ENCODE peak calls at places on chromosomes 12 and 14, in eight cellular contexts. V is fibroblast of lung, J is body of pancreas, S is esophagus squamous epithelium, W is stomach, D is left ventricle myocardium inferior, Z is tibial artery, C is adrenal gland. Q is an unnamed sample. For H3K4me1, the result is how much of the 10 kb centered on the place peaks cover.

GRCh38 chr14:95515523-95516517 is 630 bp downstream of the SYNE3 start:
- DNase-seq in D (peak), V (peak), W (peak), Z (peak), S (no peak), J (peak), C (peak), Q (peak)

GRCh38 chr12:26648584-26648983 is 184.4 kb downstream of the ITPR2 start:
- DNase-seq in W (no peak), D (no peak), J (no peak), C (no peak), V (peak), S (no peak), Z (no peak), Q (no peak)

GRCh38 chr14:38309522-38310262 is 53.8 kb upstream of the CLEC14A start:
- DNase-seq in D (no peak), J (no peak), S (no peak), C (no peak), W (no peak), V (peak), Z (no peak), Q (no peak)

GRCh38 chr14:91303091-91303923 is 58.8 kb upstream of the GPR68 start:
- DNase-seq in J (peak), D (peak), Z (no peak), V (no peak), W (no peak), C (peak), S (no peak), Q (no peak)

GRCh38 chr12:120490284-120490683 is 5.6 kb upstream of the DYNLL1 start:
- DNase-seq in C (no peak), D (no peak), J (no peak), S (no peak), Z (no peak), W (no peak), V (no peak), Q (no peak)

GRCh38 chr14:90720832-90721231 is 95.4 kb downstream of the TTC7B start:
- DNase-seq in V (no peak), S (no peak), C (no peak), J (no peak), Z (no peak), W (no peak), D (no peak), Q (no peak)

GRCh38 chr12:101824831-101825230 is 5.9 kb downstream of the GNPTAB start:
- DNase-seq in D (no peak), W (no peak), Z (no peak), C (no peak), S (no peak), J (no peak), V (no peak), Q (no peak)

GRCh38 chr12:92602930-92603623 is 99.7 kb upstream of the PLEKHG7 start:
- DNase-seq in Z (no peak), S (no peak), V (peak), J (no peak), D (no peak), C (no peak), W (no peak), Q (no peak)

GRCh38 chr14:74571901-74572828 is 39.9 kb downstream of the LTBP2 start:
- DNase-seq in D (no peak), V (peak), W (no peak), C (peak), J (no peak), Z (no peak), S (no peak), Q (no peak)

GRCh38 chr12:96371787-96372699 is 28.2 kb downstream of the CDK17 start:
- DNase-seq in W (no peak), Z (no peak), C (no peak), D (no peak), J (no peak), V (peak), S (no peak), Q (no peak)

GRCh38 chr12:58321414-58321813 is 380.0 kb downstream of the ATP23 start:
- DNase-seq in W (no peak), C (no peak), D (no peak), J (no peak), V (no peak), S (no peak), Z (no peak), Q (no peak)

GRCh38 chr14:99772371-99773283 is 20.6 kb upstream of the EML1 start:
- DNase-seq in D (no peak), Z (peak), V (peak), J (no peak), C (no peak), S (no peak), W (no peak), Q (no peak)

GRCh38 chr14:96626916-96627315 is 124.7 kb downstream of the PAPOLA start:
- DNase-seq in Z (peak), J (no peak), W (no peak), D (no peak), V (no peak), C (no peak), S (no peak), Q (peak)

GRCh38 chr14:31484754-31485153 is 3.1 kb downstream of the GPR33 start:
- DNase-seq in S (no peak), D (no peak), V (no peak), C (no peak), Z (no peak), J (no peak), W (no peak), Q (no peak)

GRCh38 chr12:91781114-91781513 is 364.5 kb downstream of the BTG1 start:
- DNase-seq in J (no peak), D (no peak), Z (no peak), C (no peak), S (no peak), W (no peak), V (peak), Q (no peak)

GRCh38 chr14:29278301-29278700 is 511.7 kb downstream of the FOXG1 start:
- DNase-seq in Z (no peak), C (no peak), V (peak), W (no peak), D (no peak), S (no peak), J (no peak), Q (no peak)

GRCh38 chr14:23694085-23694975 is 58.2 kb downstream of the DHRS2 start:
- DNase-seq in D (no peak), V (no peak), S (no peak), J (peak), C (peak), W (no peak), Z (no peak), Q (no peak)

GRCh38 chr12:109963743-109964429 is 32.3 kb downstream of the GIT2 start:
- DNase-seq in S (no peak), D (no peak), W (no peak), C (peak), J (peak), V (peak), Z (no peak), Q (peak)

GRCh38 chr12:114918535-114919233 is 234.7 kb upstream of the TBX3 start:
- DNase-seq in Z (no peak), S (no peak), D (no peak), J (no peak), W (no peak), V (peak), C (no peak), Q (no peak)

GRCh38 chr12:69985656-69986055 is 160.6 kb downstream of the MYRFL start:
- DNase-seq in V (no peak), Z (no peak), J (no peak), C (no peak), W (no peak), S (no peak), D (no peak), Q (peak)

DNA sequence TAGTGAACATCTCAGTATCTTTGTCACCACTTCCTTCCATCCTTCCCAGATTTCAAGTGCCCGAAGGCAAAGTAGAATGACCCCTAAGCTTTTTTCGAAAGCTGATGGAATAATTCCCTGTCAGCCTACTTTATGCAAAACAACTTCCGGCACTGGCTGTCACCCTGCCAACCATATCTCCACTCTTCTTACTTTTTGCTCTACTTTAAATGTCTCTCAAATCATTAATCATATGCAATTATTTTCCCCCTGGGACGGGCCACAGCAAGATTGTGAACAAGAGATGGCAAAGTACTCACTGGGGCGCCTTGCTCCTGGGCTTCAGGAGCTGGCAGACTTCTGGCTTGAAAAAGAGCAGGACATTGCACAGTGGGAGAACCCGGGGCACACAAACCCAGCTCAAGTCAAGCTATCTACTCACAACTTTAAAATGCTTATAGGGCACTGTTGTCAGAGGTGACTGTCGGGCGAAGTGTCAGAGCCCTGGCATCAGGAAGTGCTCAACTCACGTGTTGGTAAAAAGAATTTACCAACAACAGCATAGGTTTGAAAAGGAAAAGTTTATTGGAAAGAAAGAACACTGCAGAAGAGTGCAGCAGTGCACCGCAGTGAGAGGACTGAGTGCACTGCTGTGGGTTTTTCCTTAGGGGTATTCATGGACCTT is 373.4 kb downstream of the PAWR start:
- DNase-seq in Z (no peak), V (no peak), J (no peak), W (no peak), C (peak), S (no peak), D (no peak), Q (no peak)
- H3K4me3 ChIP-seq in Z (no peak), V (no peak), J (no peak), W (no peak), C (no peak), S (no peak), D (no peak), Q (no peak)

GRCh38 chr14:104650981-104651875 is 38.2 kb upstream of the INF2 start:
- DNase-seq in D (no peak), S (no peak), V (no peak), J (no peak), C (no peak), W (no peak), Z (peak), Q (no peak)
- H3K4me1 ChIP-seq in D (under half), S (under half), V (under half), J (under half), C (under half), W (under half), Z (under half), Q (under half)

GRCh38 chr14:101914083-101914482 is 50.3 kb upstream of the DYNC1H1 start:
- DNase-seq in D (no peak), C (no peak), V (no peak), J (no peak), Z (no peak), S (no peak), W (no peak), Q (no peak)

GRCh38 chr14:101918125-101918989 is 46.0 kb upstream of the DYNC1H1 start:
- DNase-seq in S (no peak), W (no peak), Z (no peak), D (no peak), C (no peak), V (no peak), J (no peak), Q (no peak)

GRCh38 chr14:101916816-101917412 is 47.5 kb upstream of the DYNC1H1 start:
- DNase-seq in V (no peak), C (no peak), D (no peak), J (no peak), S (no peak), Z (no peak), W (no peak), Q (no peak)

GRCh38 chr14:101915871-101916815 is 48.2 kb upstream of the DYNC1H1 start:
- DNase-seq in S (no peak), V (no peak), J (no peak), C (no peak), D (no peak), Z (no peak), W (no peak), Q (no peak)

GRCh38 chr14:101917413-101918124 is 46.8 kb upstream of the DYNC1H1 start:
- DNase-seq in S (no peak), Z (no peak), C (no peak), V (no peak), W (no peak), D (no peak), J (no peak), Q (no peak)
- H3K4me3 ChIP-seq in S (no peak), Z (no peak), C (no peak), V (no peak), W (no peak), D (no peak), J (no peak), Q (no peak)

GRCh38 chr12:53599579-53599978 is 26.6 kb downstream of the ATF7 start:
- DNase-seq in W (no peak), D (no peak), S (no peak), Z (no peak), C (no peak), V (no peak), J (no peak), Q (no peak)

GRCh38 chr12:53593031-53593430 is 33.2 kb downstream of the ATF7 start:
- DNase-seq in V (no peak), W (no peak), J (no peak), C (no peak), D (no peak), Z (no peak), S (no peak), Q (no peak)

GRCh38 chr12:53591301-53592206 is 34.6 kb downstream of the ATF7 start:
- DNase-seq in Z (no peak), S (no peak), J (peak), W (no peak), D (no peak), V (no peak), C (peak), Q (no peak)

GRCh38 chr12:53596920-53597363 is 29.2 kb downstream of the ATF7 start:
- DNase-seq in W (no peak), Z (no peak), S (no peak), V (peak), C (no peak), J (no peak), D (no peak), Q (no peak)

GRCh38 chr12:53595212-53595611 is 31.0 kb downstream of the ATF7 start:
- DNase-seq in Z (no peak), J (no peak), C (no peak), D (no peak), V (no peak), W (no peak), S (no peak), Q (no peak)
- H3K4me1 ChIP-seq in Z (half or more), J (under half), C (half or more), D (half or more), V (under half), W (half or more), S (half or more), Q (under half)

GRCh38 chr12:12010277-12011031 is 60.3 kb upstream of the BCL2L14 start:
- DNase-seq in D (peak), S (peak), V (peak), Z (peak), J (peak), W (no peak), C (peak), Q (peak)
- H3K4me3 ChIP-seq in D (peak), S (no peak), V (no peak), Z (no peak), J (no peak), W (peak), C (no peak), Q (peak)

GRCh38 chr12:10717410-10717809 is 5.7 kb downstream of the YBX3 start:
- DNase-seq in W (no peak), J (no peak), S (no peak), Z (no peak), C (no peak), V (peak), D (no peak), Q (no peak)

GRCh38 chr12:10721654-10722501 is 1.2 kb downstream of the YBX3 start:
- DNase-seq in V (peak), Z (peak), W (peak), S (peak), C (peak), D (peak), J (peak), Q (peak)

GRCh38 chr12:10718279-10718821 is 4.8 kb downstream of the YBX3 start:
- DNase-seq in C (no peak), Z (no peak), D (no peak), W (no peak), V (peak), S (no peak), J (no peak), Q (no peak)

GRCh38 chr12:10720974-10721565 is 2.1 kb downstream of the YBX3 start:
- DNase-seq in Z (no peak), S (no peak), W (no peak), J (no peak), C (peak), D (no peak), V (no peak), Q (no peak)

GRCh38 chr12:10719482-10719881 is 3.6 kb downstream of the YBX3 start:
- DNase-seq in C (no peak), V (peak), S (no peak), Z (no peak), J (no peak), W (no peak), D (peak), Q (no peak)
- H3K4me1 ChIP-seq in C (half or more), V (under half), S (half or more), Z (under half), J (half or more), W (half or more), D (half or more), Q (under half)

DNA sequence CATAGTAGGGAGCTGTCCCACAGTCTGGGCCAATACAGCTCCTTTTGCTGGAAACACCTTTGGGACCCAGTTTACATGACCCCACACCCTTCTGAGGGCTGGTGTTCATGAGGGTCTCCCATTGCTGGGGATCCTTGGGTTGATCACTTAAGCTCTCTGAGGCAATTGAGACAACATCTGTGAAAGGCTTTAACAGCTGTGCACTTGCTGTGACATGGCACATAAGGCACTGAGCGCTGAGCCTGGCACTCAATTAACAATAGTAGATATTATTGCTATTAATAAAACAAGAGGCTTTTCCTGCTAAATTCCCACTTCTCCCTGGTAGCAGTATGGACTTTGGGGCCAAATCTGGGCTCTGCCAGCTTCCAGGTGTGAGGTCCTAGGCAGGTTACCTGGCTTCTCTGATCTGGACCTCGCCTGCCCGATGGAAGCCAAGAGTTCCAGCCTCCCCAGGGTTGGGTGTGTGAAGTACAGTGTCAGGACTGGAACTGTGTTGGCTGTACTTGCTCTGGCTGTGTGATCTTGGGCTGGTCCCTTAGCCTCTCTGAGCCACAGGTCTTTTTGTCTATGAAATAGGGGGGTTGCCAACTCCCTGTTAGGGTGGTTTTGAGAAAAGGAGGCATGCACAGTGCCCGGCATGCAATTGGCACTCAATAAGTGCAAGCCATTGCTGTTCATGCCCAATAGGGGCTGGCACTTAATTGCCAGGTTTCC is 3.1 kb downstream of the SH2B3 start:
- DNase-seq in V (no peak), Z (no peak), C (no peak), D (no peak), W (no peak), J (no peak), S (no peak), Q (no peak)
- H3K4me3 ChIP-seq in V (no peak), Z (peak), C (no peak), D (peak), W (peak), J (no peak), S (peak), Q (peak)

GRCh38 chr12:78185109-78185508 is 354.4 kb downstream of the NAV3 start:
- DNase-seq in Z (no peak), S (no peak), W (no peak), V (peak), J (no peak), D (no peak), C (no peak), Q (no peak)

GRCh38 chr12:78183854-78184253 is 353.2 kb downstream of the NAV3 start:
- DNase-seq in V (peak), W (no peak), D (no peak), Z (no peak), J (no peak), S (no peak), C (no peak), Q (no peak)

GRCh38 chr12:78185651-78186050 is 355.0 kb downstream of the NAV3 start:
- DNase-seq in J (no peak), S (no peak), Z (no peak), C (no peak), V (no peak), D (no peak), W (no peak), Q (no peak)

GRCh38 chr12:78187741-78188140 is 357.0 kb downstream of the NAV3 start:
- DNase-seq in S (no peak), D (no peak), Z (no peak), W (no peak), V (no peak), J (no peak), C (no peak), Q (no peak)

DNA sequence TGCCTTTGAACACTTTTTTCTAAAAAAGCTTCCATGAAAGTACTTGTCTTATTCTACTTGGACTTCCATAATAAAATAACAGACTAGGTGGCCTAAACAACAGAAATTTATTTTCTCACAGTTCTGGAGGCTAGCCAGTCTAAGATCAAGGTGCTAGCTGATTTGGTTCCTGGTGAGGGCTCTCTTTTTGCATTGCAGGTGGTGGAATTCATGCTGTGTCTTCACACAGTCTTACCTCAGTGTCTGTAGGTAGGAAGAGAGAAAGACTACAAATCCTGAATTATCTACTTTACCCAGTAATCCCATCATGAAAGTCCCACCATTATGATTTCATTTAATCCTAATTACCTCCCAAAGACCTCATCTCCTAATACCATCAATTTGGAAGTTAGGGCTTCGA is 356.0 kb downstream of the NAV3 start:
- DNase-seq in S (no peak), D (no peak), J (no peak), V (no peak), C (no peak), W (no peak), Z (no peak), Q (no peak)
- H3K4me1 ChIP-seq in S (under half), D (under half), J (under half), V (under half), C (under half), W (under half), Z (under half), Q (under half)

DNA sequence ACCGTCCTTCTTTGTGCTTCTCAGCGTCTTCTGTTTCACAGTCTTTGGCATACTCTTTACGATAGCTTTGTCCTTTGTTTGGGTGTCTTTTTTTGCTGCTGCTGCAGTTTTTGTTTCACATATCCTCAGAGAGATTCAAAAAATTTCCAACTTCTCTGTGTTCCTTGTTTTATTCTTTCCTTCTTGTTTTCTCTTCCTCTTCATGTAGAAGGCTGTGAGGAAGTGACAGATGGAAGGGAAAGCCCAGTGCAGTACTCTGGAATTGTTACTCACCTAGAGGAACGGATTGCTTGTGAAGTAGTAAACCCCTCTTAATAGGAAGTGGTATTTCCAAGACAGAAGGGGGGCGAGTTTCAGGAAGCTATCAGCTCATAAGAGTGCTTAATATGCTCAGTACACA is 1.7 kb downstream of the CREBL2 start:
- DNase-seq in S (no peak), Z (no peak), J (no peak), V (no peak), W (no peak), D (no peak), C (no peak), Q (no peak)
- H3K4me3 ChIP-seq in S (no peak), Z (no peak), J (no peak), V (peak), W (peak), D (peak), C (peak), Q (peak)

Q was measured in Peyer's patch.